ENCODE peak calls at places on chromosomes 16 and 17, in seven cellular contexts. O, E, G, H, U, Z and C are unnamed samples.

GRCh38 chr17:40483679-40484078 is 17.7 kb downstream of the TNS4 start:
- DNase-seq in O (no peak), E (no peak), G (no peak), H (no peak), U (no peak), Z (no peak), C (no peak)

GRCh38 chr17:74465378-74466110 is 890 bp upstream of the CD300A start:
- DNase-seq in O (no peak), E (no peak), G (no peak), H (no peak), U (no peak), Z (no peak), C (no peak)

GRCh38 chr17:27340575-27340974 is 46.7 kb downstream of the WSB1 start:
- DNase-seq in O (no peak), E (no peak), G (no peak), H (no peak), U (no peak), Z (no peak), C (no peak)

GRCh38 chr17:15490634-15491261 is 23.3 kb upstream of the CDRT4 start:
- DNase-seq in O (no peak), E (peak), G (peak), H (peak), U (no peak), Z (peak), C (no peak)

GRCh38 chr17:19805006-19805405 is 56.9 kb upstream of the ALDH3A1 start:
- DNase-seq in O (peak), E (no peak), G (no peak), H (no peak), U (no peak), Z (no peak), C (no peak)

GRCh38 chr16:89502319-89502843 is 5.8 kb upstream of the SPG7 start:
- DNase-seq in O (no peak), E (peak), G (peak), H (peak), U (peak), Z (no peak), C (peak)

GRCh38 chr17:22145605-22146178 is 453.4 kb downstream of the KCNJ18 start:
- DNase-seq in O (no peak), E (no peak), G (no peak), H (no peak), U (no peak), Z (no peak), C (no peak)

GRCh38 chr17:20234266-20234665 is 225.1 kb downstream of the SPECC1 start:
- DNase-seq in O (no peak), E (no peak), G (no peak), H (no peak), U (no peak), Z (no peak), C (no peak)

GRCh38 chr17:19311421-19312215 is 50.9 kb downstream of the B9D1 start:
- DNase-seq in O (no peak), E (no peak), G (no peak), H (no peak), U (no peak), Z (no peak), C (no peak)

GRCh38 chr17:48610282-48611211 is at the start of gene HOXB7:
- DNase-seq in O (no peak), E (no peak), G (peak), H (peak), U (peak), Z (peak), C (peak)

GRCh38 chr16:11903906-11904305 is 11.8 kb downstream of the GSPT1 start:
- DNase-seq in O (no peak), E (no peak), G (no peak), H (no peak), U (no peak), Z (no peak), C (no peak)

GRCh38 chr16:27729516-27730304 is 179.8 kb downstream of the KATNIP start:
- DNase-seq in O (no peak), E (no peak), G (no peak), H (no peak), U (no peak), Z (no peak), C (no peak)

GRCh38 chr17:42748202-42748905 is 3.5 kb upstream of the EZH1 start:
- DNase-seq in O (no peak), E (no peak), G (no peak), H (no peak), U (no peak), Z (no peak), C (no peak)

GRCh38 chr16:58488531-58488930 is 11.4 kb upstream of the NDRG4 start:
- DNase-seq in O (no peak), E (no peak), G (no peak), H (no peak), U (no peak), Z (no peak), C (no peak)

GRCh38 chr17:59254742-59255141 is 34.4 kb downstream of the GDPD1 start:
- DNase-seq in O (no peak), E (no peak), G (no peak), H (no peak), U (no peak), Z (no peak), C (no peak)

GRCh38 chr16:4369006-4369766 is 2.5 kb upstream of the VASN start:
- DNase-seq in O (no peak), E (no peak), G (no peak), H (no peak), U (no peak), Z (no peak), C (peak)

GRCh38 chr16:6918661-6919060 is 414.0 kb upstream of the RBFOX1 start:
- DNase-seq in O (no peak), E (no peak), G (no peak), H (no peak), U (no peak), Z (peak), C (no peak)

DNA sequence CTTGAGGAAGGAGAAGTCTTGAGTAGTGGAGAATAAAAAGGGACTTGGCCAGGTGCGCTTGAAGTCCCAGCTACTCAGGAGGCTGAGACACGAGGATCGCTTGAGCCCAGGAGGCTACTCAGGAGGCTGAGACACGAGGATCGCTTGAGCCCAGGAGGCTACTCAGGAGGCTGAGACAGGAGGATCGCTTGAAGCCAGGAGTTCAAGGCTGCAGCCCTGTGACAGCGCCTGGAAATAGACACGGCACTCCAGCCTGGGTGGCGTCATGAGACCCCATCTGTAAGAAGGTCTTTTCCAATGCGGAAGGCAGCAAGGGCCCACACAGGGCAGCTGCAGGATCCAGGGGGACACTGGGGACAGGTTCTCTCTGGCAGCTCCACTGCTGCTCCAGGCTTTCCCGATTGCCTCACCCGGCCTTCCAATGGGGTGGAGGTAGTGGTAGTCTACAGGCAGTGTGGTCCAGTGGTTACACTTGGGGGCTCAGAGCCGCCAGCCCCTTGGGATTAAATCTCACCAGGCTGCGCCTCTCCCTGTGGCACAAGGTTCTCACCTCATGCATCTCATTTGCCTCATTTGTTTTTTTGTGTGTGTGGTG is 143.4 kb downstream of the SEC14L1 start:
- DNase-seq in O (no peak), E (no peak), G (no peak), H (no peak), U (no peak), Z (no peak), C (no peak)
- H3K27ac ChIP-seq in O (no peak), E (peak), G (no peak), H (peak), U (peak), Z (no peak), C (peak)

DNA sequence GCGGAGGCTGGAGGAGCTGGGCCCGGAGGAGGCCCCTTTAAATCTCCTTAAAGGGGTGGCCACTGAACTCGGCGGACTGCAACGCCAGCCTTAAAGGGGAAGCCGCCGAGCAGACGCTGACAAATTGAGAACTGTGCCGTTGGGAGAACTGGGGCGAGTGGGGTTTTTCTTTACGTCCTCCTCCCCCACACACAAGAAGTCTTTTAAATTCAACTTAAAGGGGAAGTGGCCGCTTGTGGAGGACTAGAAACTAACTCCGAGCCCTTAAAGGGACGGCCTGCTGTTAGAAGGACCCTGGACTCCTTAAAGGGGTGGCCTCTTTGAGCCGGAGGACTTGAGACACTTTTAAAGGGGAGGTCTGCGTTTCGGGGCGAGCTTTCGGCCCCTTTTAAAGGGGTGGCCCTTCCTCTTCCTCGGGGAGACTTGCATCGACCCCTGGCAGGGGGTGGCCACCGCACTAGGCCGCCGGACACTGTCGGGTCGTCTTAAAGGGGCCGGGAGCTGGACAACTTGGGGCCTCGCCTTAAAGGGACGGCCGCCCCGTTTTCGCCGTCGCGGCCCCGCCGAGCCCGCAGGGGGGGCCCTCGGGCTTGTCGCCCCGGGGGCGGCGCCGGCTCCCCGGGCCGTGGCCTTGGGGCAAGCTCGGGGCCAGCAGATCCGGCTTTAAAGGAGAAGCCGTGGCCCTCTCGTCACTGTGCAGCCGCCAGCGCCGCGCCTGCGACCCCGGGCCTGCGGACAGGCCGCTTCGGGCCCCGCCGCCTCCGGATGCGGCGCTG is 688 bp downstream of the FBRS start:
- DNase-seq in O (peak), E (peak), G (peak), H (no peak), U (peak), Z (no peak), C (peak)
- TF ChIP-seq CTCF in O (no peak), E (no peak), G (no peak), H (peak), U (peak), Z (no peak), C (peak)

DNA sequence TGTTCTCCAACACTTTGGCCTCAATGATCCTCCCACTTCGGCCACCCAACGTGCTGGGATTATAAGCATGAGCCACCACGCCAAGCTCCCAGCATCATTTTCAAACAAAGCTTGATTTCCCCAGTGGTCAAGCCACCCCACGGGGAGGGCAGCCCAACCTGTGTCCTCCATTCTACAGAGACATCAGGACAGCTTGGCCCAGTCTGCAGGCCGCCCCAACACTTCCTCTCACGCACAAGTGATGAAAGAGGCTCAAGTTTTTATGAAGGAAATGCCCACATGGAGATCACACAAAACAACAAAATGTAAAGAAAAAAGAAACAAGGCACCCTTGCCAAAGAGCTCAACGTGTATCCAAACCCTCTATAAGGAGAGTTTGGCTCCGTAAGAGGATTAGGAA is 112.4 kb downstream of the XYLT1 start:
- DNase-seq in O (no peak), E (no peak), G (no peak), H (no peak), U (no peak), Z (no peak), C (no peak)
- H3K27ac ChIP-seq in O (no peak), E (no peak), G (no peak), H (no peak), U (no peak), Z (no peak), C (no peak)

GRCh38 chr17:71959129-71959528 is 161.7 kb upstream of the SOX9 start:
- DNase-seq in O (no peak), E (peak), G (no peak), H (no peak), U (peak), Z (no peak), C (peak)
- TF ChIP-seq CTCF in O (peak), E (peak), G (peak), H (peak), U (peak), Z (peak), C (peak)

GRCh38 chr16:85444879-85445778 is 168.0 kb upstream of the GSE1 start:
- DNase-seq in O (no peak), E (no peak), G (peak), H (peak), U (no peak), Z (peak), C (no peak)
- H3K27ac ChIP-seq in O (no peak), E (no peak), G (peak), H (peak), U (no peak), Z (peak), C (no peak)

GRCh38 chr17:30854146-30854545 is 22.4 kb downstream of the ATAD5 start:
- DNase-seq in O (no peak), E (no peak), G (no peak), H (no peak), U (no peak), Z (no peak), C (no peak)
- TF ChIP-seq CTCF in O (no peak), E (no peak), G (no peak), H (no peak), U (no peak), Z (no peak), C (no peak)

DNA sequence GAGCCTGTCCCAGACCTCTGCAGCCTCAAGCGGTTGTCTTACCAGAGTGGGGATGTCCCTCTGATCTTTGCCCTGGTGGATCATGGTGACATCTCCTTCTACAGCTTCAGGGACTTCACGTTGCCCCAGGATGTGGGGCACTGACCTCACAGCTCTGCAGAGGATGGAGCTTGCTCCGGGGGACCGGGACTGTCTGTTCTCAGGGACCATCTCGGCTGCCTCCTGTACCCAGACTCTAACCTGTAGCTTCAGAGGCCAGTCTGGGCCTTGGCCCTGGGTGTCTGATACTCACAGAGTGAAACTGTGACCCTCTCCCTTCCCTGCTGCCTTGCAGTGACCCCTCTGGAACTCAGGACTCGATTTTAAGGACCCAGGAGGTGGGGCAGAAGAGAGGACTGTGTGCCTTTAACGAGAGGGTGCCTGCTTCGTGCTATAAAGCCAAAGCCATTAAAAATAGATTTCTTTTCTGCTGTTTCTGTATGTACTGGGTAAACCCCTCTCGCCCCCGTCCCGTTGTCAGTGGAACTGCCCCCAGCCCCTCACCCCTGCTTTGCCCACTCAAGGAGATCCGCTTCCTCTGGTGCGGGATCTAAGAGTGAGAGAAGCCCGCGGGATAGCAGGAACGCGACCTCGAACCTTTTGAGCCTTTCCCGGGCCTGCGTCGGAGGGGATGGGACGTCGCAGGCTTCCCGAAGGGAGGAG is 1.1 kb upstream of the LLGL2 start:
- DNase-seq in O (no peak), E (no peak), G (no peak), H (no peak), U (no peak), Z (no peak), C (no peak)
- H3K27ac ChIP-seq in O (no peak), E (peak), G (peak), H (peak), U (peak), Z (peak), C (peak)

GRCh38 chr17:47332287-47332686 is 8.5 kb downstream of the EFCAB13 start:
- DNase-seq in O (no peak), E (no peak), G (no peak), H (no peak), U (no peak), Z (no peak), C (no peak)

GRCh38 chr17:47330548-47330947 is 6.8 kb downstream of the EFCAB13 start:
- DNase-seq in O (no peak), E (no peak), G (no peak), H (no peak), U (no peak), Z (no peak), C (no peak)

GRCh38 chr17:47338026-47338425 is 14.3 kb downstream of the EFCAB13 start:
- DNase-seq in O (no peak), E (no peak), G (no peak), H (no peak), U (no peak), Z (no peak), C (no peak)

DNA sequence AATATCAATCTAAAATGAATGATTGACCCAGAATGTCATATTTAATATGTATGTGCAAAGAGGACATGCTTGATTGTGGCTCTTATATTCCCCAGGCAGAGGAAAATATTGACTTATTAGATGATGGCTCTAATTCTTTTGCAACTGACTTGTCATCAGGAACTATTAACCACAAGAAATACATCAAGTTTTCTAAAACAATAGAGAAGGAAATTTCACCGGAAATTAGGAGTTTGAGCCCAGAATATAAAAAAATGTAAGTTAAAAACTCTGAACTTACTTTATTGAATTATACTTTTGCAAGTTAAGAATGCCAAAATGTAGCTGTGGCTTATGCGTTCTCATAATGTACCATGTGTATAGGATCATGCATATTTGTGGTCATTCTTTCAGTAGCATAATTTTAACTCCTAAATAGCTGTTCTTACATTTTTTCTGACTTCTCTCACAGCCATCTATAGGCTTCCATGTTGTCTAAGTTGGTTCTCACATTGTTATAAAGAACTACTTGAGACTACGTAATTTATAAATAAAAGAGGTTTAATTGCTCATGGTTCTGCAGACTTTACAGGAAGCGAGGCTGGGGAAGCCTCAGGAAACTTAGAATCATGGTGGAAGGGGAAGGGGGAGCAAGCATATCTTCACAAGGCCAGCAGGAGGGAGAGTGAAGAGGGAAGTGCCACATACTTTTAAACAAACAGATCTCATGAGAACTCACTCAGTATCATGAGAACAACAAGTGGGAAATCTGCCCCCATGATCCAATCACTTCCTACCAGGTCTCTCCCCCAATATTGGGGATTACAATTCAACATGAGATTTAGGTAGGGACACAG is 11.6 kb downstream of the EFCAB13 start:
- DNase-seq in O (no peak), E (no peak), G (no peak), H (no peak), U (no peak), Z (no peak), C (no peak)
- TF ChIP-seq CTCF in O (no peak), E (no peak), G (no peak), H (no peak), U (no peak), Z (no peak), C (no peak)